ENCODE peak calls at places on chromosomes 3 and 15, in seven cellular contexts. E, J, H, C, O, R and U are unnamed samples.

GRCh38 chr3:183287301-183287971 is 34.4 kb downstream of the B3GNT5 start:
- DNase-seq in H (no peak), C (no peak), J (no peak), R (no peak), O (peak; percentile 64), E (no peak), U (no peak)

GRCh38 chr15:31267161-31268107 is 59.2 kb upstream of the KLF13 start:
- DNase-seq in R (no peak), J (no peak), O (no peak), H (no peak), C (no peak), E (peak; percentile 39), U (peak; percentile 78)

GRCh38 chr3:87920549-87920948 is 138.3 kb downstream of the CGGBP1 start:
- DNase-seq in H (no peak), E (no peak), C (no peak), J (no peak), O (no peak), R (no peak), U (no peak)

GRCh38 chr3:66962624-66963023 is 35.5 kb upstream of the KBTBD8 start:
- DNase-seq in H (no peak), E (no peak), J (no peak), O (no peak), R (no peak), C (no peak), U (no peak)

GRCh38 chr3:113685124-113685523 is 11.3 kb downstream of the USF3 start:
- DNase-seq in H (no peak), E (no peak), J (no peak), O (no peak), C (no peak), R (no peak), U (no peak)

GRCh38 chr3:21170964-21171363 is 580.0 kb downstream of the ZNF385D start:
- DNase-seq in C (peak; percentile 29), E (no peak), R (no peak), H (no peak), J (no peak), O (peak; percentile 70), U (no peak)

GRCh38 chr3:61571516-61572336 is 10.4 kb downstream of the PTPRG start:
- DNase-seq in E (no peak), C (no peak), J (no peak), O (no peak), R (no peak), H (no peak), U (peak; percentile 85)

GRCh38 chr3:172280406-172281051 is 167.7 kb downstream of the GHSR start:
- DNase-seq in O (no peak), E (no peak), J (no peak), H (no peak), R (no peak), C (no peak), U (no peak)

GRCh38 chr15:73927476-73928240 is 1.4 kb downstream of the LOXL1 start:
- DNase-seq in C (peak; percentile 81), O (no peak), H (peak; percentile 80), R (peak; percentile 84), J (no peak), E (peak; percentile 83), U (no peak)

GRCh38 chr3:49805367-49805782 is 2.3 kb downstream of the INKA1 start:
- DNase-seq in R (no peak), C (no peak), O (no peak), J (no peak), E (no peak), H (peak; percentile 48), U (no peak)

GRCh38 chr3:141412087-141412935 is 44.0 kb downstream of the ZBTB38 start:
- DNase-seq in H (peak; percentile 65), O (peak; percentile 81), C (peak; percentile 66), E (no peak), R (peak; percentile 40), J (no peak), U (no peak)

GRCh38 chr3:111903067-111903511 is 44.0 kb downstream of the PHLDB2 start:
- DNase-seq in O (no peak), J (no peak), R (no peak), E (no peak), H (no peak), C (no peak), U (no peak)

GRCh38 chr3:17742837-17743659 is 617 bp upstream of the TBC1D5 start:
- DNase-seq in E (no peak), C (peak; percentile 17), O (no peak), J (peak; percentile 83), R (no peak), H (no peak), U (no peak)

GRCh38 chr3:191244242-191244867 is 45.3 kb downstream of the OSTN start:
- DNase-seq in C (no peak), H (no peak), O (peak; percentile 55), E (no peak), R (no peak), J (no peak), U (no peak)

GRCh38 chr15:95559875-95560394 is 770.6 kb upstream of the NR2F2 start:
- DNase-seq in C (no peak), J (no peak), R (no peak), O (peak; percentile 76), H (no peak), E (no peak), U (no peak)

GRCh38 chr3:11953350-11953749 is 50.8 kb upstream of the SYN2 start:
- DNase-seq in O (no peak), R (no peak), C (no peak), J (no peak), E (no peak), H (no peak), U (no peak)

GRCh38 chr15:85016275-85016674 is 34.6 kb downstream of the PDE8A start:
- DNase-seq in C (no peak), R (no peak), J (no peak), H (no peak), O (no peak), E (no peak), U (no peak)